ENCODE peak calls at places on chromosomes 6 and 20, in six cellular contexts. K is MCF 10A; I is NCI-H1105 treated with DMSO at 0.1 percent for 48 hours; P is CD4-positive, alpha-beta T cell; L is Calu3; E is NB4. O is an unnamed sample.

GRCh38 chr6:29864037-29864795 is 36.6 kb downstream of the HLA-G start:
- DNase-seq in K (no peak), I (no peak), P (no peak), L (no peak), E (no peak), O (peak; percentile 40)

GRCh38 chr20:17503501-17504325 is 27.5 kb downstream of the BFSP1 start:
- DNase-seq in K (no peak), I (no peak), P (no peak), L (no peak), E (no peak), O (no peak)

GRCh38 chr6:42572523-42572922 is 8.7 kb downstream of the UBR2 start:
- DNase-seq in K (no peak), I (no peak), P (no peak), L (no peak), E (peak; percentile 81), O (peak; percentile 64)

GRCh38 chr6:11033825-11034224 is 10.3 kb downstream of the ELOVL2 start:
- DNase-seq in K (no peak), I (no peak), P (no peak), L (no peak), E (no peak), O (no peak)

GRCh38 chr6:150977276-150977675 is 111.8 kb downstream of the MTHFD1L start:
- DNase-seq in K (no peak), I (no peak), P (no peak), L (no peak), E (no peak), O (no peak)

GRCh38 chr20:59845472-59845871 is 88.0 kb downstream of the SYCP2 start:
- DNase-seq in K (no peak), I (no peak), P (no peak), L (no peak), E (no peak), O (no peak)

GRCh38 chr20:22763257-22763906 is 179.0 kb upstream of the FOXA2 start:
- DNase-seq in K (peak; percentile 81), I (no peak), P (no peak), L (no peak), E (no peak), O (no peak)

GRCh38 chr20:57396638-57397003 is 5.4 kb downstream of the RBM38 start:
- DNase-seq in K (no peak), I (no peak), P (no peak), L (no peak), E (no peak), O (no peak)

GRCh38 chr6:106084106-106084963 is 1.8 kb upstream of the PRDM1 start:
- DNase-seq in K (peak; percentile 84), I (peak; percentile 92), P (no peak), L (no peak), E (peak; percentile 90), O (peak; percentile 89)

GRCh38 chr6:44800171-44800671 is 412.7 kb downstream of the CDC5L start:
- DNase-seq in K (no peak), I (peak; percentile 58), P (no peak), L (peak; percentile 38), E (no peak), O (peak; percentile 81)

GRCh38 chr20:57480444-57481152 is 44.3 kb downstream of the CTCFL start:
- DNase-seq in K (no peak), I (no peak), P (peak; percentile 33), L (no peak), E (peak; percentile 94), O (no peak)

GRCh38 chr20:40949346-40949745 is 79.3 kb upstream of the TOP1 start:
- DNase-seq in K (no peak), I (no peak), P (no peak), L (no peak), E (no peak), O (no peak)

GRCh38 chr6:41757931-41758640 is 10.9 kb upstream of the PGC start:
- DNase-seq in K (no peak), I (no peak), P (no peak), L (peak; percentile 36), E (no peak), O (no peak)

GRCh38 chr6:155171109-155171746 is 92.6 kb upstream of the CLDN20 start:
- DNase-seq in K (peak; percentile 94), I (peak; percentile 51), P (peak; percentile 73), L (peak; percentile 65), E (no peak), O (peak; percentile 79)

GRCh38 chr6:90219168-90219985 is 77.3 kb downstream of the BACH2 start:
- DNase-seq in K (peak; percentile 5), I (peak; percentile 80), P (peak; percentile 54), L (no peak), E (no peak), O (peak; percentile 91)

GRCh38 chr6:125952764-125953501 is 3.6 kb upstream of the HINT3 start:
- DNase-seq in K (peak; percentile 63), I (no peak), P (no peak), L (peak; percentile 31), E (peak; percentile 54), O (peak; percentile 66)

GRCh38 chr20:33897313-33897912 is 86.3 kb downstream of the CHMP4B start:
- DNase-seq in K (no peak), I (no peak), P (no peak), L (peak; percentile 58), E (peak; percentile 36), O (no peak)

GRCh38 chr20:2815242-2815900 is 584 bp downstream of the C20orf141 start:
- DNase-seq in K (no peak), I (no peak), P (no peak), L (no peak), E (no peak), O (no peak)

GRCh38 chr6:17015551-17016381 is 86.1 kb upstream of the STMND1 start:
- DNase-seq in K (no peak), I (no peak), P (peak; percentile 38), L (peak; percentile 3), E (no peak), O (peak; percentile 64)

GRCh38 chr20:42113236-42113635 is 495.1 kb upstream of the CHD6 start:
- DNase-seq in K (no peak), I (no peak), P (no peak), L (no peak), E (no peak), O (no peak)

GRCh38 chr20:57708694-57709673 is 831 bp downstream of the PMEPA1 start:
- DNase-seq in K (no peak), I (peak; percentile 4), P (peak; percentile 25), L (peak; percentile 44), E (no peak), O (peak; percentile 44)

GRCh38 chr20:22684072-22684762 is 99.8 kb upstream of the FOXA2 start:
- DNase-seq in K (peak; percentile 82), I (peak; percentile 75), P (no peak), L (peak; percentile 21), E (peak; percentile 73), O (peak; percentile 90)

GRCh38 chr20:32206383-32207210 is 946 bp downstream of the PLAGL2 start:
- DNase-seq in K (no peak), I (no peak), P (no peak), L (no peak), E (no peak), O (peak; percentile 29)

GRCh38 chr6:133432021-133432989 is 191.1 kb downstream of the EYA4 start:
- DNase-seq in K (no peak), I (peak; percentile 93), P (no peak), L (no peak), E (no peak), O (peak; percentile 74)

O was measured in NCI-H69.